ENCODE peak calls at places on chromosome 19, in nine cellular contexts. J, T, F, Q, G, V, U, W and R are unnamed samples.

GRCh38 chr19:12484371-12485322 is at the start of gene ZNF709:
- DNase-seq in J (peak; percentile 78), T (peak; percentile 93), F (peak; percentile 89), Q (peak; percentile 83), G (peak; percentile 92), V (peak; percentile 90), U (peak; percentile 97), W (peak; percentile 95), R (peak; percentile 50)

GRCh38 chr19:15813916-15814315 is 1.5 kb downstream of the OR10H1 start:
- DNase-seq in J (no peak), T (no peak), F (no peak), Q (no peak), G (no peak), V (no peak), U (no peak), W (no peak), R (no peak)

GRCh38 chr19:480016-480855 is 16.1 kb upstream of the MADCAM1 start:
- DNase-seq in J (no peak), T (peak; percentile 90), F (peak; percentile 70), Q (peak; percentile 43), G (peak; percentile 84), V (peak; percentile 65), U (peak; percentile 92), W (peak; percentile 84), R (peak; percentile 0)

GRCh38 chr19:3160219-3160618 is 18.4 kb upstream of the S1PR4 start:
- DNase-seq in J (no peak), T (no peak), F (no peak), Q (no peak), G (no peak), V (no peak), U (no peak), W (no peak), R (no peak)

GRCh38 chr19:40586611-40587010 is 9.9 kb downstream of the SHKBP1 start:
- DNase-seq in J (no peak), T (no peak), F (no peak), Q (no peak), G (no peak), V (no peak), U (no peak), W (no peak), R (no peak)

GRCh38 chr19:14363203-14364097 is 17.8 kb upstream of the ADGRE5 start:
- DNase-seq in J (peak; percentile 44), T (peak; percentile 91), F (no peak), Q (no peak), G (peak; percentile 80), V (peak; percentile 82), U (peak; percentile 55), W (peak; percentile 52), R (peak; percentile 27)

GRCh38 chr19:46537136-46538097 is 41.8 kb upstream of the PNMA8B start:
- DNase-seq in J (peak; percentile 52), T (peak; percentile 79), F (peak; percentile 40), Q (no peak), G (peak; percentile 69), V (peak; percentile 75), U (peak; percentile 72), W (peak; percentile 51), R (no peak)

GRCh38 chr19:49890349-49891311 is 6.1 kb downstream of the IL4I1 start:
- DNase-seq in J (peak; percentile 71), T (peak; percentile 80), F (no peak), Q (no peak), G (no peak), V (peak; percentile 60), U (peak; percentile 42), W (peak; percentile 64), R (no peak)

GRCh38 chr19:7850975-7851622 is 21.1 kb downstream of the EVI5L start:
- DNase-seq in J (no peak), T (no peak), F (no peak), Q (no peak), G (no peak), V (no peak), U (no peak), W (no peak), R (no peak)

GRCh38 chr19:12137541-12137940 is 2.6 kb downstream of the ZNF20 start:
- DNase-seq in J (no peak), T (no peak), F (no peak), Q (no peak), G (peak; percentile 23), V (peak; percentile 63), U (no peak), W (no peak), R (no peak)

GRCh38 chr19:49546825-49547565 is 19.2 kb downstream of the RCN3 start:
- DNase-seq in J (peak; percentile 41), T (no peak), F (peak; percentile 61), Q (peak; percentile 62), G (peak; percentile 88), V (peak; percentile 82), U (peak; percentile 88), W (peak; percentile 89), R (peak; percentile 26)

GRCh38 chr19:15101479-15102082 is 5.6 kb upstream of the SYDE1 start:
- DNase-seq in J (peak; percentile 14), T (no peak), F (no peak), Q (no peak), G (peak; percentile 84), V (peak; percentile 81), U (peak; percentile 49), W (peak; percentile 48), R (no peak)

GRCh38 chr19:32397736-32398135 is 7.8 kb upstream of the DPY19L3 start:
- DNase-seq in J (no peak), T (no peak), F (no peak), Q (no peak), G (no peak), V (no peak), U (peak; percentile 89), W (no peak), R (no peak)

GRCh38 chr19:879711-880438 is 13.1 kb downstream of the MED16 start:
- DNase-seq in J (no peak), T (peak; percentile 66), F (no peak), Q (no peak), G (no peak), V (no peak), U (no peak), W (no peak), R (no peak)

GRCh38 chr19:47093254-47093653 is 20.3 kb downstream of the ZC3H4 start:
- DNase-seq in J (no peak), T (no peak), F (no peak), Q (no peak), G (peak; percentile 24), V (no peak), U (no peak), W (no peak), R (no peak)

GRCh38 chr19:3976495-3977241 is 5.8 kb upstream of the DAPK3 start:
- DNase-seq in J (no peak), T (no peak), F (no peak), Q (no peak), G (no peak), V (no peak), U (peak; percentile 43), W (no peak), R (no peak)

GRCh38 chr19:29404951-29405727 is 120.7 kb upstream of the VSTM2B start:
- DNase-seq in J (no peak), T (no peak), F (no peak), Q (peak; percentile 39), G (no peak), V (no peak), U (peak; percentile 51), W (peak; percentile 53), R (no peak)

GRCh38 chr19:41734585-41734984 is 20.7 kb upstream of the CEACAM6 start:
- DNase-seq in J (no peak), T (no peak), F (no peak), Q (no peak), G (no peak), V (no peak), U (no peak), W (no peak), R (no peak)

GRCh38 chr19:289651-290538 is 1.3 kb downstream of the PLPP2 start:
- DNase-seq in J (peak; percentile 49), T (peak; percentile 72), F (no peak), Q (no peak), G (no peak), V (peak; percentile 53), U (no peak), W (no peak), R (no peak)

GRCh38 chr19:54262066-54262465 is 5.0 kb upstream of the LILRB5 start:
- DNase-seq in J (no peak), T (peak; percentile 59), F (no peak), Q (no peak), G (no peak), V (no peak), U (no peak), W (no peak), R (no peak)

GRCh38 chr19:35362261-35363000 is 4.2 kb downstream of the FFAR3 start:
- DNase-seq in J (no peak), T (no peak), F (no peak), Q (no peak), G (no peak), V (no peak), U (peak; percentile 1), W (no peak), R (no peak)

GRCh38 chr19:16927883-16928282 is 39.1 kb downstream of the F2RL3 start:
- DNase-seq in J (no peak), T (no peak), F (no peak), Q (no peak), G (no peak), V (no peak), U (no peak), W (no peak), R (no peak)

GRCh38 chr19:57803594-57804325 is 11.0 kb downstream of the ZNF552 start:
- DNase-seq in J (no peak), T (peak; percentile 63), F (no peak), Q (no peak), G (no peak), V (peak; percentile 34), U (peak; percentile 67), W (peak; percentile 36), R (peak; percentile 22)

GRCh38 chr19:31378404-31378803 is 29.2 kb upstream of the TSHZ3 start:
- DNase-seq in J (no peak), T (no peak), F (no peak), Q (no peak), G (no peak), V (no peak), U (peak; percentile 84), W (no peak), R (no peak)

GRCh38 chr19:18514800-18515682 is 6.8 kb downstream of the ELL start:
- DNase-seq in J (peak; percentile 29), T (peak; percentile 81), F (no peak), Q (no peak), G (no peak), V (no peak), U (no peak), W (peak; percentile 32), R (peak; percentile 40)